ENCODE peak calls at places on chromosomes 12 and 14, in ten cellular contexts. S is astrocyte of the spinal cord; U is sciatic nerve; M is EL; D is uterus; E is T-cell; A is hippocampal formation; I is NCI-H2081; F is stimulated activated CD8-positive, alpha-beta memory T cell treated with anti-CD3 and anti-CD28 coated beads, Interleukin-4, amount 100 ng/mL, for 48 hours; B is putamen. R is an unnamed sample.

GRCh38 chr12:124391340-124392261 is 96.7 kb downstream of the RFLNA start:
- DNase-seq in S (peak; percentile 59), F (peak; percentile 60), E (peak; percentile 36), D (no peak), B (no peak), I (peak; percentile 22), U (peak; percentile 83), M (peak; percentile 79), A (peak; percentile 24), R (peak; percentile 76)

GRCh38 chr12:47885012-47885501 is 19.7 kb downstream of the VDR start:
- DNase-seq in M (no peak), E (no peak), U (no peak), B (no peak), S (no peak), F (peak; percentile 90), I (no peak), D (no peak), A (no peak), R (no peak)

GRCh38 chr14:92748259-92749016 is at the start of gene LGMN:
- DNase-seq in M (peak; percentile 94), S (peak; percentile 91), I (peak; percentile 98), A (peak; percentile 97), E (peak; percentile 84), U (peak; percentile 97), D (peak; percentile 92), F (peak; percentile 85), B (peak; percentile 97), R (peak; percentile 72)

GRCh38 chr12:67394600-67394999 is 125.4 kb downstream of the CAND1 start:
- DNase-seq in D (peak; percentile 32), E (no peak), I (no peak), F (no peak), M (no peak), S (peak; percentile 83), A (peak; percentile 13), U (peak; percentile 59), B (no peak), R (no peak)

GRCh38 chr12:16189849-16190248 is 87.6 kb downstream of the SLC15A5 start:
- DNase-seq in S (peak; percentile 20), A (no peak), U (no peak), B (no peak), D (no peak), I (peak; percentile 95), E (no peak), M (no peak), F (no peak), R (peak; percentile 32)

GRCh38 chr14:74459289-74459946 is 33.4 kb upstream of the SYNDIG1L start:
- DNase-seq in B (no peak), U (no peak), E (no peak), F (peak; percentile 61), I (no peak), D (no peak), S (peak; percentile 51), M (peak; percentile 73), A (no peak), R (peak; percentile 48)

GRCh38 chr14:22849212-22849819 is 12.9 kb downstream of the MMP14 start:
- DNase-seq in E (no peak), M (no peak), D (peak; percentile 85), B (no peak), I (no peak), U (peak; percentile 86), A (peak; percentile 39), F (no peak), S (no peak), R (no peak)

GRCh38 chr12:11059784-11060183 is 2.3 kb downstream of the TAS2R46 start:
- DNase-seq in D (no peak), E (no peak), B (no peak), F (no peak), U (no peak), A (no peak), I (no peak), S (peak; percentile 17), M (peak; percentile 20), R (no peak)

GRCh38 chr12:67942704-67943103 is 46.5 kb upstream of the IFNG-AS1 start:
- DNase-seq in U (no peak), F (no peak), M (no peak), A (no peak), I (no peak), S (no peak), E (no peak), D (no peak), B (no peak), R (no peak)

GRCh38 chr14:72904840-72905561 is 11.1 kb upstream of the DPF3 start:
- DNase-seq in D (peak; percentile 53), S (peak; percentile 83), F (peak; percentile 65), I (peak; percentile 33), E (peak; percentile 52), A (peak; percentile 38), M (peak; percentile 83), B (peak; percentile 57), U (peak; percentile 76), R (peak; percentile 68)

GRCh38 chr12:89450922-89451321 is 73.7 kb downstream of the GALNT4 start:
- DNase-seq in E (no peak), D (no peak), B (no peak), S (peak; percentile 84), M (peak; percentile 82), U (no peak), I (no peak), A (no peak), F (no peak), R (peak; percentile 73)

GRCh38 chr12:113299619-113300237 is 35.2 kb downstream of the SLC8B1 start:
- DNase-seq in A (no peak), E (no peak), B (no peak), U (no peak), D (peak; percentile 59), I (no peak), M (peak; percentile 87), F (no peak), S (peak; percentile 83), R (peak; percentile 80)

GRCh38 chr14:61477845-61478438 is 156.6 kb downstream of the PRKCH start:
- DNase-seq in B (no peak), U (no peak), A (peak; percentile 29), E (no peak), I (peak; percentile 41), D (no peak), F (peak; percentile 64), S (no peak), M (peak; percentile 54), R (peak; percentile 56)

GRCh38 chr12:93593833-93594232 is 21.4 kb downstream of the SOCS2 start:
- DNase-seq in S (no peak), M (no peak), A (no peak), D (no peak), E (no peak), I (no peak), F (no peak), U (no peak), B (no peak), R (peak; percentile 34)

GRCh38 chr12:26402648-26403047 is 207.3 kb downstream of the SSPN start:
- DNase-seq in B (no peak), D (no peak), I (peak; percentile 55), S (no peak), M (no peak), U (no peak), A (no peak), F (no peak), E (no peak), R (peak; percentile 57)

GRCh38 chr12:77625441-77625840 is 205.3 kb upstream of the NAV3 start:
- DNase-seq in E (no peak), B (no peak), D (no peak), U (no peak), S (peak; percentile 94), I (no peak), F (no peak), M (peak; percentile 85), A (no peak), R (peak; percentile 70)

GRCh38 chr12:98002887-98003493 is 512.4 kb upstream of the TMPO start:
- DNase-seq in I (peak; percentile 90), F (peak; percentile 51), E (no peak), B (peak; percentile 13), M (peak; percentile 17), U (no peak), D (no peak), A (peak; percentile 3), S (peak; percentile 47), R (peak; percentile 37)

GRCh38 chr12:93164103-93164880 is 213.4 kb upstream of the NUDT4 start:
- DNase-seq in I (no peak), D (no peak), U (no peak), M (peak; percentile 21), B (no peak), E (no peak), F (no peak), S (no peak), A (no peak), R (no peak)

GRCh38 chr12:53232641-53233538 is 881 bp upstream of the RARG start:
- DNase-seq in S (no peak), I (no peak), U (no peak), E (peak; percentile 34), M (peak; percentile 47), B (no peak), D (no peak), F (no peak), A (no peak), R (peak; percentile 48)

GRCh38 chr14:69891422-69891821 is 12.2 kb downstream of the SMOC1 start:
- DNase-seq in M (no peak), U (no peak), D (no peak), A (peak; percentile 9), S (no peak), I (no peak), E (no peak), B (no peak), F (no peak), R (no peak)

GRCh38 chr12:106288510-106289195 is 13.9 kb upstream of the TCP11L2 start:
- DNase-seq in U (no peak), M (peak; percentile 89), F (peak; percentile 41), A (no peak), S (peak; percentile 92), I (no peak), E (no peak), B (no peak), D (no peak), R (peak; percentile 66)

GRCh38 chr12:26938660-26939185 is 453 bp downstream of the FGFR1OP2 start:
- DNase-seq in E (peak; percentile 4), D (no peak), S (no peak), M (no peak), U (no peak), F (no peak), B (no peak), A (no peak), I (peak; percentile 53), R (no peak)

GRCh38 chr12:24012528-24012927 is 63.1 kb upstream of the SOX5 start:
- DNase-seq in I (no peak), E (no peak), B (no peak), F (no peak), M (no peak), A (no peak), U (no peak), S (peak; percentile 30), D (no peak), R (no peak)

GRCh38 chr14:37862263-37862662 is 266.8 kb downstream of the TTC6 start:
- DNase-seq in M (no peak), S (no peak), F (no peak), U (no peak), E (no peak), I (no peak), A (no peak), B (no peak), D (no peak), R (no peak)

GRCh38 chr14:74661726-74662450 is 49.9 kb upstream of the LTBP2 start:
- DNase-seq in A (no peak), I (no peak), M (no peak), U (no peak), B (no peak), E (no peak), S (no peak), D (peak; percentile 50), F (no peak), R (no peak)

R was measured in A172.